ENCODE peak calls at places on chromosomes 7 and 10, in four cellular contexts. T is uterus, Y is Peyer's patch, C is body of pancreas. P is an unnamed sample.
A peak's percentile ranks its signal among the peaks of the same experiment; 100 is the strongest.

GRCh38 chr10:131452926-131453771 is 141.6 kb upstream of the TCERG1L start:
- DNase-seq in C (no peak), Y (no peak), T (no peak), P (peak; percentile 5)

GRCh38 chr7:122136639-122137253 is 7.3 kb downstream of the AASS start:
- DNase-seq in T (no peak), Y (no peak), C (no peak), P (no peak)

GRCh38 chr10:28532223-28532508 is 752 bp upstream of the WAC start:
- DNase-seq in C (no peak), Y (no peak), T (no peak), P (no peak)

GRCh38 chr10:132889556-132889955 is 52.8 kb downstream of the CFAP46 start:
- DNase-seq in C (no peak), T (no peak), Y (peak; percentile 29), P (peak; percentile 6)

GRCh38 chr7:117458977-117459583 is 20.7 kb upstream of the CFTR start:
- DNase-seq in Y (no peak), C (no peak), T (no peak), P (no peak)

GRCh38 chr7:134865001-134865845 is 85.8 kb downstream of the CALD1 start:
- DNase-seq in Y (no peak), T (no peak), C (no peak), P (no peak)

GRCh38 chr10:78255214-78255613 is 221.6 kb downstream of the RPS24 start:
- DNase-seq in C (no peak), Y (no peak), T (no peak), P (no peak)

GRCh38 chr7:16130127-16131110 is 290.9 kb downstream of the CRPPA start:
- DNase-seq in Y (no peak), C (no peak), T (no peak), P (no peak)

GRCh38 chr7:85716353-85716752 is 529.5 kb upstream of the SEMA3D start:
- DNase-seq in C (no peak), Y (no peak), T (no peak), P (no peak)

GRCh38 chr7:85710960-85711359 is 524.1 kb upstream of the SEMA3D start:
- DNase-seq in C (no peak), Y (no peak), T (no peak), P (no peak)

DNA sequence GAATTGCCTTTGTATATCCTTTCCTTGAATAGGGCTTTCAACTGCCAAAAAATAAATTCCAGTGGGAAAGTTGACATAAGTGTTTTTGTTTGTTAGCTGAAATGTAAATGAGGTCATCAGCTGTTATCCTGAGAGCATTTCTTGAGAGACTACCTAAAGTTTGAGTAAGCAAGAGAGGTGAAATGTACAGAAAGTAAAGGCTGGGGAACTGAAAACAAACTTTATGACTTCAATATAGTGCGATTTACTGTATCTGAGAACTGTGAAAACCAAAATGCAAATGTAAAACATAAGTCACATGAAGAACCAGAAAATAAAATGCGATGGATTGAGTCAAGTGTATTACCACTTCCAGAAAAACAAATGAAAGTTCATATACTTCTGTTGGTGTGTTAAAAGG is 527.3 kb upstream of the SEMA3D start:
- DNase-seq in C (no peak), Y (no peak), T (no peak), P (no peak)
- H3K4me1 ChIP-seq in C (no peaks in the 10 kb centered on the region), Y (no peaks in the 10 kb centered on the region), T (no peaks in the 10 kb centered on the region), P (no peaks in the 10 kb centered on the region)

DNA sequence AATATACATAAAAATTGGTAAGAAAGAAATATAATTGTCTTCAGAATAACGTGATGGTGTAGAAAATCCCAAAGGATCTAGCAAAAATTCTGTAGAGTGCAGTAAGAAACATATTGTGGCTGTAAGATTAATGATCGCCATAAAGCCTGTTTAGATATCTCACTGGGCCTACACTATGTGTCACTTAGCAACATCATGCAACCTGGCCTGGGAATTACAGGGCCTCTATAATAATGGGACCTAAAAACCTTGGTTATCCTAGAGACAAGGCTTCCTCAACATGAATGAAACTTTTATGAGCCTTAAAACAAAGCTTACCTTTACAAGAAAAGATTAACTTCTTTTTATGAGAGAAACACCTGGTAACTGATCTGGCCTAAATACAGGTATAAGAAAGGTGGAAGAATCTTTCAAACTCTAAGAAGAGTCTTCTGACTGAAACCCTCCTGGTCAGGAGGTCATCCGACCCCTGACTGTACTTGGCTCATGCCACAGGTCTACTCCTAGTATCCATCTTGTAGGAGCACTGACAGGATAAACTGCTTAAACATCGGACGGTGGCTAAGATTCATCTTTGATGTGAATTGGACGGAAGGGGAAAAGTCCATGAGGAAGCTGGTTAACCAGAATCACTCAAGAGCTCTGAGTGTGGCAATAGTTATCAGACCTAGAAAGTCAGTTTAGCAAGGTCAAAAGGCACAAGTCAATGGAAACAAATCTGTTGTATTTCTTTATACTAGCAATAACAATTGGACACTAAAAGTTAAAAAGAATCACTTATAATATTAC is 1155.1 kb upstream of the SORCS1 start:
- DNase-seq in C (no peak), T (no peak), Y (no peak), P (no peak)
- H3K4me3 ChIP-seq in C (no peak overlapping the region), T (no peak overlapping the region), Y (no peak overlapping the region), P (no peak overlapping the region)

DNA sequence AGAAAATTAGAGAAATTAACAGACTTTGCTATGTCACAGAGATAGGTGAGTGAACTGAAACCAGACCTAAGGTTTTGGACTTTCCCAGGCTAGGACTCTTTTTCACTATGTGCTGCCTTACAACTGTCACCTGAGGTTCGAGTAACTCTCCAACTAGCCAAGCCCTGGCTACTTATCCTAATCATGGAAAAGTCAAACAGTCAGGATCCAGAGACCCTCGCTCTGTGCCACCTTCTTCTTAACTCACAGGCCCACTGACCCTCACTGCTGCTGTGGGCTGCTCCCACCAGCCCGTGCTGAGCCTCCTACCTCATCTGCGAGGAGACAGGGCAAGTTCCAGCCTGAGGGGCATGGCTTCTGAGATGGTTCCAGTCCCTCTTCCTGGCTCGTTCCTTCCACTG is 211.4 kb upstream of the KLF14 start:
- DNase-seq in T (no peak), C (no peak), Y (no peak), P (no peak)
- H3K4me1 ChIP-seq in T (no peaks in the 10 kb centered on the region), C (peaks cover 23% of the 10 kb centered on the region), Y (no peaks in the 10 kb centered on the region), P (peaks cover 22% of the 10 kb centered on the region)

DNA sequence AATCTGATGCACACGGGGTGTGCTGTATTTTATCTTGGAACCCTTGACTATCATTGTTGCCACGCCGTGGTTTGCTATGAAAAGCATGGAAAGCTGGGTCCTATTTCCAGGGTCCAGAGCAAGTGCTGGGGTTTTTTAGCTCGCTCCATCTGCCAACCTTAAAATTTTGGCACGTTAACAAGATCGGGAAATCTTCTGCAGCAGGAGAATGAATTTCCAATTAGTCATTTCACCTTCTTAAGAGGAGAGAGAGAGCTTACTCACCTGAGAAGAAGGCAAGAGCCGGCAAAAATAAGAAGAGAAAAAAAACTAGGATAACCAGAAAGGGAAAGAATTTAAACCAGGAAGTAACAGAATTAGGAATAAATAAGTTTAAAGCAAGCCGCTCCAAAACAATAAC is 223.6 kb upstream of the CELF2 start:
- DNase-seq in T (no peak), C (no peak), Y (no peak), P (no peak)
- H3K4me3 ChIP-seq in T (no peak overlapping the region), C (no peak overlapping the region), Y (no peak overlapping the region), P (no peak overlapping the region)

P was measured in mucosa of descending colon.